ENCODE peak calls at places on chromosomes 11 and 22, in nine cellular contexts. B is IMR-90, V is heart right ventricle, F is PC-9, I is brain microvascular endothelial cell, Q is uterus, H is GM23338, O is Panc1, U is stomach. K is an unnamed sample.
A peak's percentile ranks its signal among the peaks of the same experiment; 100 is the strongest.

GRCh38 chr11:74844865-74845264 is 96.2 kb downstream of the RNF169 start:
- DNase-seq in B (no peak), V (no peak), F (no peak), I (no peak), Q (no peak), H (no peak), O (no peak), U (no peak), K (no peak)

GRCh38 chr11:1387521-1387920 is 2.2 kb upstream of the BRSK2 start:
- DNase-seq in B (no peak), V (no peak), F (no peak), I (no peak), Q (no peak), H (no peak), O (no peak), U (no peak), K (no peak)

GRCh38 chr22:18063311-18063710 is 14.5 kb upstream of the PEX26 start:
- DNase-seq in B (no peak), V (no peak), F (no peak), I (no peak), Q (no peak), H (no peak), O (no peak), U (no peak), K (no peak)

GRCh38 chr11:62546244-62546936 is at the start of gene AHNAK:
- DNase-seq in B (peak; percentile 52), V (peak; percentile 91), F (no peak), I (no peak), Q (peak; percentile 84), H (peak; percentile 76), O (no peak), U (peak; percentile 87), K (no peak)

GRCh38 chr11:65927904-65928397 is 8.7 kb downstream of the DRAP1 start:
- DNase-seq in B (no peak), V (no peak), F (no peak), I (no peak), Q (no peak), H (no peak), O (no peak), U (peak; percentile 55), K (no peak)

GRCh38 chr11:116513894-116514293 is 258.9 kb downstream of the BUD13 start:
- DNase-seq in B (peak; percentile 28), V (peak; percentile 18), F (no peak), I (peak; percentile 12), Q (no peak), H (peak; percentile 83), O (no peak), U (no peak), K (no peak)

GRCh38 chr11:111639226-111639925 is 37.1 kb downstream of the SIK2 start:
- DNase-seq in B (no peak), V (no peak), F (no peak), I (no peak), Q (no peak), H (peak; percentile 53), O (no peak), U (no peak), K (no peak)

GRCh38 chr11:9158898-9159391 is 67.5 kb upstream of the SCUBE2 start:
- DNase-seq in B (peak; percentile 58), V (no peak), F (peak; percentile 56), I (peak; percentile 47), Q (no peak), H (no peak), O (no peak), U (no peak), K (no peak)

GRCh38 chr11:70522613-70523311 is 124.4 kb downstream of the CTTN start:
- DNase-seq in B (no peak), V (no peak), F (no peak), I (no peak), Q (no peak), H (no peak), O (no peak), U (peak; percentile 31), K (no peak)

GRCh38 chr22:44292007-44292370 is 20.8 kb downstream of the SHISAL1 start:
- DNase-seq in B (no peak), V (no peak), F (no peak), I (no peak), Q (peak; percentile 77), H (peak; percentile 54), O (no peak), U (no peak), K (no peak)

GRCh38 chr11:46984987-46985386 is 48.4 kb downstream of the CSTPP1 start:
- DNase-seq in B (peak; percentile 19), V (no peak), F (no peak), I (no peak), Q (no peak), H (no peak), O (no peak), U (no peak), K (no peak)

GRCh38 chr11:102763440-102763839 is 17.0 kb downstream of the MMP10 start:
- DNase-seq in B (peak; percentile 28), V (no peak), F (no peak), I (peak; percentile 7), Q (no peak), H (no peak), O (no peak), U (no peak), K (no peak)

GRCh38 chr22:49826603-49827306 is 918 bp downstream of the BRD1 start:
- DNase-seq in B (peak; percentile 32), V (peak; percentile 59), F (no peak), I (no peak), Q (peak; percentile 47), H (peak; percentile 51), O (no peak), U (peak; percentile 66), K (no peak)

GRCh38 chr11:119065369-119065768 is 2.2 kb upstream of the VPS11 start:
- DNase-seq in B (peak; percentile 40), V (no peak), F (peak; percentile 35), I (peak; percentile 31), Q (no peak), H (peak; percentile 71), O (no peak), U (no peak), K (no peak)

GRCh38 chr11:65821107-65821506 is 12.7 kb upstream of the SNX32 start:
- DNase-seq in B (no peak), V (no peak), F (no peak), I (no peak), Q (no peak), H (no peak), O (no peak), U (no peak), K (no peak)

GRCh38 chr11:103541186-103541795 is 432.1 kb downstream of the DYNC2H1 start:
- DNase-seq in B (no peak), V (no peak), F (no peak), I (no peak), Q (no peak), H (peak; percentile 14), O (no peak), U (no peak), K (no peak)

GRCh38 chr11:20155683-20156279 is 4.5 kb downstream of the DBX1 start:
- DNase-seq in B (no peak), V (no peak), F (no peak), I (no peak), Q (no peak), H (peak; percentile 57), O (no peak), U (no peak), K (no peak)
- H3K4me3 ChIP-seq in B (no peak overlapping the region), V (no peak overlapping the region), F (no peak overlapping the region), I (no peak overlapping the region), Q (no peak overlapping the region), H (peak overlapping the region; percentile 81), O (no peak overlapping the region), U (no peak overlapping the region), K (peak overlapping the region; percentile 35)

DNA sequence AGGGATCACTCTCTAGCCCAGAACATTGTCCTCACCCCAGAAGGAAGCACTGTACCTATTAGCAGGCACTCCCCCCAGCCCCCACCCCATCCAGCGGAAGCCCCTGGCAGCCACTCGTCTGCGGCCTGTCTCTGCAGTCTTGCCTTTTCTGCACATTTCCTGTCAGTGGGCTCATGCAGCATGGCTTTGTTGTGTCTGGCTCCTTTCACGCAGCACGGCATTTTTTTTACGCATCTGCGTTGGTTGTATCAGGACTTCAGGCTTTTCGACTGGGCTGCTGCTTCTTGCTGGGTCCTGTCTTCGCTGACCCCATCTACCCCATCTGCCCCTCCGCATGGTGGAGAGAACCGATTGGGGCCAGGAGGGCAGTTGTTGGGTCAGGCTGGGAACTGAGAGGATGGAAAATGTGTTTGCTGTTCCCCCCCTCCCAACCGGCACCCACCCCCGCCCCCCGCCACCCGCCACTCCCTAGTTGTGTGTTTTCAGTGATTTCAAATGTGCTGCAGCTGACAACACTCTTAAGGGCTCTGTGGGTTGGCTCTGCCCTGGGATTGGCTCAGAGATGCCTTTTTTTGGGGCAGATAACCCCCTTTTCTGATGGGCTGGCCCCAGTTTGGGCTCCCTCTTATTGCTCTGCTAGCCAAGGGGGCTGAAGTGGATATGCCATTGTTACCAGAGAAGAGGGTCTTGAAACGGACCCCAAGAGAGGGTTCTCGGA is 110.0 kb downstream of the KIAA1671 start:
- DNase-seq in B (no peak), V (no peak), F (no peak), I (no peak), Q (no peak), H (no peak), O (no peak), U (no peak), K (no peak)
- H3K27ac ChIP-seq in B (no peak overlapping the region), V (no peak overlapping the region), F (no peak overlapping the region), I (no peak overlapping the region), Q (no peak overlapping the region), H (no peak overlapping the region), O (no peak overlapping the region), U (no peak overlapping the region), K (no peak overlapping the region)

GRCh38 chr22:39616051-39616450 is 45.5 kb downstream of the CACNA1I start:
- DNase-seq in B (no peak), V (no peak), F (no peak), I (no peak), Q (no peak), H (peak; percentile 35), O (no peak), U (no peak), K (no peak)
- H3K27me3 ChIP-seq in B (peaks cover 48% of the 10 kb centered on the region), V (peaks cover 34% of the 10 kb centered on the region), F (peaks cover 11% of the 10 kb centered on the region), I (peaks cover 17% of the 10 kb centered on the region), Q (peaks cover 2% of the 10 kb centered on the region), H (no peaks in the 10 kb centered on the region), O (no peaks in the 10 kb centered on the region), U (peaks cover 84% of the 10 kb centered on the region), K (no peaks in the 10 kb centered on the region)

GRCh38 chr22:37972527-37972926 is 11.8 kb downstream of the SOX10 start:
- DNase-seq in B (no peak), V (no peak), F (no peak), I (no peak), Q (no peak), H (no peak), O (no peak), U (no peak), K (no peak)

GRCh38 chr22:37973271-37974170 is 10.8 kb downstream of the SOX10 start:
- DNase-seq in B (no peak), V (no peak), F (no peak), I (no peak), Q (no peak), H (no peak), O (no peak), U (no peak), K (no peak)

GRCh38 chr22:37968452-37969251 is 15.2 kb downstream of the POLR2F start:
- DNase-seq in B (no peak), V (no peak), F (no peak), I (no peak), Q (no peak), H (no peak), O (no peak), U (no peak), K (no peak)

GRCh38 chr22:37970864-37971263 is 13.5 kb downstream of the SOX10 start:
- DNase-seq in B (no peak), V (no peak), F (no peak), I (no peak), Q (no peak), H (no peak), O (no peak), U (no peak), K (no peak)

GRCh38 chr22:37971475-37972434 is 12.6 kb downstream of the SOX10 start:
- DNase-seq in B (no peak), V (no peak), F (no peak), I (no peak), Q (no peak), H (peak; percentile 76), O (no peak), U (no peak), K (no peak)
- H3K4me3 ChIP-seq in B (no peak overlapping the region), V (no peak overlapping the region), F (no peak overlapping the region), I (no peak overlapping the region), Q (no peak overlapping the region), H (peak overlapping the region; percentile 41), O (no peak overlapping the region), U (no peak overlapping the region), K (no peak overlapping the region)

K was measured in iPS DF 6.9.